ENCODE peak calls at places on chromosome 1, in eight cellular contexts. V, Q, E, S, M, L, U and Z are unnamed samples.

GRCh38 chr1:23010734-23011449 is 4.8 kb downstream of the TEX46 start:
- DNase-seq in V (no peak), Q (peak; percentile 56), E (no peak), S (no peak), M (peak; percentile 99), L (no peak), U (no peak), Z (no peak)

GRCh38 chr1:1371354-1371740 is 3.7 kb downstream of the AURKAIP1 start:
- DNase-seq in V (no peak), Q (no peak), E (no peak), S (no peak), M (no peak), L (no peak), U (peak; percentile 95), Z (no peak)

GRCh38 chr1:211378844-211379243 is 52.2 kb downstream of the TRAF5 start:
- DNase-seq in V (no peak), Q (peak; percentile 80), E (no peak), S (no peak), M (peak; percentile 75), L (no peak), U (no peak), Z (no peak)

GRCh38 chr1:41835488-41835887 is 83.2 kb downstream of the HIVEP3 start:
- DNase-seq in V (no peak), Q (peak; percentile 60), E (no peak), S (no peak), M (peak; percentile 50), L (no peak), U (no peak), Z (no peak)

GRCh38 chr1:205122489-205122882 is 708 bp upstream of the RBBP5 start:
- DNase-seq in V (no peak), Q (no peak), E (no peak), S (no peak), M (no peak), L (no peak), U (no peak), Z (no peak)

GRCh38 chr1:207054476-207054875 is 1.4 kb downstream of the PFKFB2 start:
- DNase-seq in V (no peak), Q (no peak), E (no peak), S (no peak), M (no peak), L (no peak), U (no peak), Z (no peak)

GRCh38 chr1:93395195-93395594 is 49.5 kb downstream of the DR1 start:
- DNase-seq in V (no peak), Q (peak; percentile 34), E (no peak), S (no peak), M (peak; percentile 82), L (no peak), U (no peak), Z (no peak)

GRCh38 chr1:245771521-245772281 is 616.9 kb downstream of the KIF26B start:
- DNase-seq in V (no peak), Q (peak; percentile 91), E (no peak), S (no peak), M (peak; percentile 51), L (no peak), U (no peak), Z (no peak)

GRCh38 chr1:203172184-203173115 is 3.2 kb downstream of the MYBPH start:
- DNase-seq in V (peak; percentile 95), Q (peak; percentile 32), E (no peak), S (no peak), M (peak; percentile 73), L (peak; percentile 92), U (peak; percentile 20), Z (no peak)

GRCh38 chr1:168100315-168101002 is 36.3 kb downstream of the GPR161 start:
- DNase-seq in V (no peak), Q (no peak), E (peak; percentile 26), S (no peak), M (no peak), L (no peak), U (no peak), Z (no peak)

GRCh38 chr1:89198500-89199072 is at the start of gene GBP4:
- DNase-seq in V (peak; percentile 54), Q (peak; percentile 3), E (peak; percentile 73), S (no peak), M (peak; percentile 25), L (no peak), U (peak; percentile 19), Z (no peak)

GRCh38 chr1:212188599-212189351 is 96.4 kb upstream of the PPP2R5A start:
- DNase-seq in V (no peak), Q (no peak), E (no peak), S (no peak), M (peak; percentile 85), L (no peak), U (no peak), Z (no peak)

GRCh38 chr1:154880651-154881050 is 10.6 kb upstream of the KCNN3 start:
- DNase-seq in V (peak; percentile 22), Q (no peak), E (no peak), S (no peak), M (no peak), L (no peak), U (no peak), Z (no peak)

GRCh38 chr1:75722966-75723365 is 1.5 kb upstream of the ACADM start:
- DNase-seq in V (peak; percentile 50), Q (no peak), E (no peak), S (no peak), M (peak; percentile 8), L (no peak), U (no peak), Z (no peak)

GRCh38 chr1:40794915-40795715 is 11.5 kb downstream of the KCNQ4 start:
- DNase-seq in V (no peak), Q (no peak), E (no peak), S (no peak), M (no peak), L (no peak), U (no peak), Z (no peak)

GRCh38 chr1:54463259-54464030 is 57.3 kb upstream of the SSBP3 start:
- DNase-seq in V (no peak), Q (no peak), E (peak; percentile 59), S (no peak), M (no peak), L (no peak), U (no peak), Z (no peak)

GRCh38 chr1:4692437-4692836 is 38.0 kb downstream of the AJAP1 start:
- DNase-seq in V (no peak), Q (no peak), E (no peak), S (no peak), M (no peak), L (no peak), U (no peak), Z (no peak)

GRCh38 chr1:228014235-228014930 is 7.6 kb downstream of the WNT3A start:
- DNase-seq in V (no peak), Q (peak; percentile 38), E (peak; percentile 46), S (peak; percentile 83), M (peak; percentile 86), L (peak; percentile 10), U (no peak), Z (peak; percentile 55)

GRCh38 chr1:200373811-200374231 is 36.0 kb downstream of the ZNF281 start:
- DNase-seq in V (peak; percentile 57), Q (no peak), E (no peak), S (no peak), M (peak; percentile 35), L (no peak), U (no peak), Z (no peak)

GRCh38 chr1:2526824-2527552 is 592 bp upstream of the PANK4 start:
- DNase-seq in V (peak; percentile 61), Q (peak; percentile 59), E (no peak), S (no peak), M (peak; percentile 85), L (no peak), U (no peak), Z (no peak)

GRCh38 chr1:153985984-153986761 is at the start of gene RAB13:
- DNase-seq in V (peak; percentile 96), Q (peak; percentile 80), E (peak; percentile 96), S (peak; percentile 93), M (peak; percentile 89), L (peak; percentile 89), U (no peak), Z (peak; percentile 80)

GRCh38 chr1:173002891-173003582 is 47.7 kb downstream of the TNFSF18 start:
- DNase-seq in V (no peak), Q (peak; percentile 80), E (no peak), S (no peak), M (peak; percentile 94), L (no peak), U (no peak), Z (no peak)

GRCh38 chr1:1981142-1981500 is 22.5 kb downstream of the CFAP74 start:
- DNase-seq in V (no peak), Q (no peak), E (no peak), S (no peak), M (no peak), L (no peak), U (no peak), Z (no peak)

GRCh38 chr1:17503146-17503545 is 36.4 kb upstream of the ARHGEF10L start:
- DNase-seq in V (no peak), Q (no peak), E (no peak), S (no peak), M (no peak), L (no peak), U (no peak), Z (no peak)

GRCh38 chr1:50196081-50196480 is 87.4 kb downstream of the ELAVL4 start:
- DNase-seq in V (no peak), Q (no peak), E (no peak), S (no peak), M (no peak), L (no peak), U (no peak), Z (no peak)

GRCh38 chr1:4046836-4047461 is 146.9 kb upstream of the C1orf174 start:
- DNase-seq in V (peak; percentile 54), Q (no peak), E (peak; percentile 65), S (no peak), M (no peak), L (no peak), U (no peak), Z (no peak)

GRCh38 chr1:45470306-45470798 is 20.6 kb downstream of the TESK2 start:
- DNase-seq in V (no peak), Q (no peak), E (no peak), S (no peak), M (no peak), L (no peak), U (no peak), Z (no peak)
- TF ChIP-seq CTCF in V (no peak), Q (no peak), E (no peak), S (no peak), M (no peak), L (no peak), U (no peak), Z (no peak)

GRCh38 chr1:247077234-247077633 is 1.4 kb downstream of the ZNF670 start:
- DNase-seq in V (no peak), Q (peak; percentile 22), E (no peak), S (no peak), M (no peak), L (no peak), U (no peak), Z (no peak)
- TF ChIP-seq CTCF in V (no peak), Q (no peak), E (no peak), S (peak; percentile 21), M (no peak), L (peak; percentile 8), U (no peak), Z (no peak)

GRCh38 chr1:231126181-231126580 is 35.7 kb upstream of the TRIM67 start:
- DNase-seq in V (no peak), Q (no peak), E (no peak), S (no peak), M (no peak), L (no peak), U (no peak), Z (no peak)
- TF ChIP-seq CTCF in V (no peak), Q (no peak), E (no peak), S (no peak), M (no peak), L (no peak), U (no peak), Z (no peak)

GRCh38 chr1:236774926-236775325 is 20.2 kb upstream of the MTR start:
- DNase-seq in V (peak; percentile 56), Q (peak; percentile 15), E (no peak), S (no peak), M (peak; percentile 39), L (no peak), U (no peak), Z (no peak)
- TF ChIP-seq CTCF in V (peak; percentile 66), Q (peak; percentile 7), E (no peak), S (peak; percentile 28), M (peak; percentile 16), L (peak; percentile 50), U (no peak), Z (peak; percentile 34)